ENCODE peak calls at places on chromosomes 3 and 15, in four cellular contexts. I is EL, Q is MCF 10A, C is skeletal muscle cell. D is an unnamed sample.

GRCh38 chr15:81113204-81113657 is 20.8 kb upstream of the CFAP161 start:
- DNase-seq in C (no peak), I (no peak), Q (no peak), D (no peak)

GRCh38 chr3:187939891-187940290 is 194.6 kb upstream of the BCL6 start:
- DNase-seq in C (no peak), I (no peak), Q (no peak), D (no peak)

GRCh38 chr3:145639880-145640279 is 521.1 kb downstream of the PLOD2 start:
- DNase-seq in Q (no peak), I (no peak), C (no peak), D (no peak)

GRCh38 chr3:162742159-162742717 is 1245.6 kb downstream of the OTOL1 start:
- DNase-seq in I (no peak), Q (no peak), C (no peak), D (no peak)

GRCh38 chr3:127652246-127652995 is 20.3 kb upstream of the ABTB1 start:
- DNase-seq in I (peak; percentile 65), Q (peak; percentile 63), C (no peak), D (peak; percentile 12)

GRCh38 chr15:50377867-50378751 is 23.1 kb upstream of the GABPB1 start:
- DNase-seq in C (no peak), Q (no peak), I (no peak), D (no peak)

GRCh38 chr15:93829115-93829849 is 402.1 kb upstream of the MCTP2 start:
- DNase-seq in I (no peak), Q (peak; percentile 97), C (peak; percentile 65), D (no peak)

GRCh38 chr3:138914870-138915502 is 32.0 kb downstream of the FOXL2 start:
- DNase-seq in I (peak; percentile 73), C (peak; percentile 24), Q (peak; percentile 57), D (no peak)

GRCh38 chr3:21715662-21716061 is 35.3 kb downstream of the ZNF385D start:
- DNase-seq in C (no peak), I (no peak), Q (no peak), D (no peak)

GRCh38 chr3:10432156-10432845 is 73.1 kb downstream of the ATP2B2 start:
- DNase-seq in Q (no peak), I (no peak), C (no peak), D (no peak)

D was measured in stimulated activated CD4-positive, alpha-beta T cell treated with anti-CD3 and anti-CD28 coated beads, Interleukin-2, amount 100 ng/mL, for 4 hours.